ENCODE peak calls at places on chromosomes 7 and 10, in seven cellular contexts. One of them, this sample, is unnamed.

GRCh38 chr10:48343106-48343505 is 36.6 kb downstream of the MAPK8 start:
- DNase-seq in cardiac muscle cell: no peak
- DNase-seq in PC-9: no peak
- DNase-seq in HepG2: no peak
- DNase-seq in fibroblast of pulmonary artery: no peak
- DNase-seq in adrenal gland: no peak
- DNase-seq in A549: no peak
- DNase-seq in this sample: no peak

GRCh38 chr10:116254422-116255152 is 18.4 kb downstream of the GFRA1 start:
- DNase-seq in fibroblast of pulmonary artery: no peak
- DNase-seq in HepG2: no peak
- DNase-seq in adrenal gland: no peak
- DNase-seq in PC-9: no peak
- DNase-seq in A549: no peak
- DNase-seq in cardiac muscle cell: peak
- DNase-seq in this sample: no peak

GRCh38 chr7:142777318-142777717 is 6.5 kb downstream of the PRSS2 start:
- DNase-seq in fibroblast of pulmonary artery: no peak
- DNase-seq in cardiac muscle cell: no peak
- DNase-seq in A549: no peak
- DNase-seq in adrenal gland: no peak
- DNase-seq in HepG2: no peak
- DNase-seq in PC-9: no peak
- DNase-seq in this sample: no peak

GRCh38 chr10:72764151-72764550 is 72.2 kb downstream of the MCU start:
- DNase-seq in A549: no peak
- DNase-seq in fibroblast of pulmonary artery: peak
- DNase-seq in adrenal gland: no peak
- DNase-seq in PC-9: peak
- DNase-seq in cardiac muscle cell: no peak
- DNase-seq in HepG2: peak
- DNase-seq in this sample: peak

GRCh38 chr10:79142064-79142491 is 73.3 kb downstream of the ZMIZ1 start:
- DNase-seq in cardiac muscle cell: peak
- DNase-seq in PC-9: no peak
- DNase-seq in fibroblast of pulmonary artery: peak
- DNase-seq in adrenal gland: no peak
- DNase-seq in HepG2: no peak
- DNase-seq in A549: no peak
- DNase-seq in this sample: no peak

GRCh38 chr10:604716-605631 is 84.5 kb downstream of the DIP2C start:
- DNase-seq in cardiac muscle cell: no peak
- DNase-seq in fibroblast of pulmonary artery: no peak
- DNase-seq in HepG2: no peak
- DNase-seq in PC-9: no peak
- DNase-seq in A549: no peak
- DNase-seq in adrenal gland: no peak
- DNase-seq in this sample: no peak

GRCh38 chr7:36966636-36967035 is 242.3 kb upstream of the AOAH start:
- DNase-seq in A549: no peak
- DNase-seq in PC-9: no peak
- DNase-seq in HepG2: no peak
- DNase-seq in cardiac muscle cell: no peak
- DNase-seq in fibroblast of pulmonary artery: no peak
- DNase-seq in adrenal gland: no peak
- DNase-seq in this sample: no peak

GRCh38 chr7:139431459-139431858 is 52.0 kb downstream of the KLRG2 start:
- DNase-seq in A549: no peak
- DNase-seq in HepG2: no peak
- DNase-seq in fibroblast of pulmonary artery: no peak
- DNase-seq in PC-9: peak
- DNase-seq in cardiac muscle cell: no peak
- DNase-seq in adrenal gland: no peak
- DNase-seq in this sample: peak

GRCh38 chr7:129494041-129494440 is 8.3 kb upstream of the SMKR1 start:
- DNase-seq in PC-9: no peak
- DNase-seq in HepG2: no peak
- DNase-seq in adrenal gland: no peak
- DNase-seq in fibroblast of pulmonary artery: peak
- DNase-seq in A549: no peak
- DNase-seq in cardiac muscle cell: no peak
- DNase-seq in this sample: no peak

GRCh38 chr10:44858017-44858371 is 53.1 kb upstream of the TMEM72 start:
- DNase-seq in adrenal gland: no peak
- DNase-seq in HepG2: no peak
- DNase-seq in fibroblast of pulmonary artery: no peak
- DNase-seq in cardiac muscle cell: no peak
- DNase-seq in PC-9: no peak
- DNase-seq in A549: no peak
- DNase-seq in this sample: no peak
- TF ChIP-seq CTCF in adrenal gland: no peak
- TF ChIP-seq CTCF in HepG2: no peak
- TF ChIP-seq CTCF in fibroblast of pulmonary artery: no peak
- TF ChIP-seq CTCF in cardiac muscle cell: no peak
- TF ChIP-seq CTCF in PC-9: no peak
- TF ChIP-seq CTCF in A549: no peak
- TF ChIP-seq CTCF in this sample: no peak

DNA sequence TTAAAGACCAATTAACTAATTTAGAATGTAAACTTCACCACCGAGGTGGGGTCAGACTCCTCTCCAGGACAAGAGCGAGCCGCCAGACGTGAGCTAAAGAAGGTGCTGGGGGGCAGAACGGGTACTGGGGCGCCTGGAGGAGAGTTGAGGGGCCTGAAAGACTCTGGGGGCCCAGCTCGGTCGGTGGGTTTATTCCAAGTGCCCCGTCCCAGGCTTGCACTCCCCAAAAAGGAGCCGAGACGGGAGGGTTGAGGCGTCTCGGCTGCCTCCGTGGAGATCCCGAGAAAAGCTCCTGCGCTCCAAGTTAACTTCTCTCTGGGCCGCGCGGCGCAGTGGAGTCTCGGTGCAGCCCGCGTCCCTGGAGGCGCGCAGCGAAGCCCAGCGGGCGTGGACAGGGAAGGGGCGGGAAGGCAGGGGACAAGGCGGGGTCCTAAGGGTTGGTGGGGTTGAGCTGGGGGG is 553.3 kb downstream of the TFEC start:
- DNase-seq in fibroblast of pulmonary artery: peak
- DNase-seq in adrenal gland: no peak
- DNase-seq in A549: no peak
- DNase-seq in HepG2: no peak
- DNase-seq in cardiac muscle cell: peak
- DNase-seq in PC-9: no peak
- DNase-seq in this sample: no peak
- H3K4me3 ChIP-seq in fibroblast of pulmonary artery: peak
- H3K4me3 ChIP-seq in adrenal gland: no peak
- H3K4me3 ChIP-seq in A549: peak
- H3K4me3 ChIP-seq in HepG2: no peak
- H3K4me3 ChIP-seq in cardiac muscle cell: peak
- H3K4me3 ChIP-seq in PC-9: no peak
- H3K4me3 ChIP-seq in this sample: peak

DNA sequence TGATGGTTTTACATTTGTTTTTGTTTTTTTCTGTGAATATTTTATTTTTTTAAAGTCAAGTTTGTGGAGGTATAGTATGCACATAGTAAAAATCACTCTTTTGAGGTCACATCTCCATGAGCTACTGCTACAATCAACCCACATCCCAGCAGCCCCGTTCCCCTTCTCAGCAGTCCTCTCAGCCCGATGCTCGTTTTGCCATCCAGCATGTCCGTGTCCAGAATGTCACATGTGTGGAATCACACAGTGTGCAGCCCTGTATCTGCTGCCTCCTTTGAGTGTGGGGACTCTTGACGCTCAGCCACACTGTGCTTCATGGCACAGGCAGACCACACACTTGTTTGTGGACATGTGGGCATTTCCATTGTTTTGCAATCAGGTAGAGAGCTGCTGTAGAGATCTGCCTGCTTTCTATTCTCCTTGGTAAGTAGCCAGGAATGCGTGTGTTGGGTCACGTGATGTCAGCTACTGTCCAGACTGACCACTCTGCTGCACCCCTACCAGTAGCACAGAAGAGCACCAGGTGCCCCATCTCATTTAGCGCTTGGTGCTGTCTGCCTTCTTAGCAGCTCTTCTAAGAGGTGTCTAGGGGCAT is 71.6 kb upstream of the CAMK2B start:
- DNase-seq in fibroblast of pulmonary artery: peak
- DNase-seq in cardiac muscle cell: no peak
- DNase-seq in adrenal gland: no peak
- DNase-seq in A549: no peak
- DNase-seq in PC-9: no peak
- DNase-seq in HepG2: no peak
- DNase-seq in this sample: no peak
- TF ChIP-seq CTCF in fibroblast of pulmonary artery: no peak
- TF ChIP-seq CTCF in cardiac muscle cell: no peak
- TF ChIP-seq CTCF in adrenal gland: no peak
- TF ChIP-seq CTCF in A549: no peak
- TF ChIP-seq CTCF in PC-9: no peak
- TF ChIP-seq CTCF in HepG2: no peak
- TF ChIP-seq CTCF in this sample: no peak

GRCh38 chr7:90487808-90488207 is 18.4 kb downstream of the PTTG1IP2 start:
- DNase-seq in adrenal gland: no peak
- DNase-seq in cardiac muscle cell: no peak
- DNase-seq in PC-9: no peak
- DNase-seq in fibroblast of pulmonary artery: no peak
- DNase-seq in HepG2: no peak
- DNase-seq in A549: no peak
- DNase-seq in this sample: no peak
- H3K4me3 ChIP-seq in adrenal gland: no peak
- H3K4me3 ChIP-seq in cardiac muscle cell: no peak
- H3K4me3 ChIP-seq in PC-9: no peak
- H3K4me3 ChIP-seq in fibroblast of pulmonary artery: no peak
- H3K4me3 ChIP-seq in HepG2: no peak
- H3K4me3 ChIP-seq in A549: no peak
- H3K4me3 ChIP-seq in this sample: no peak

GRCh38 chr10:33132626-33133025 is 174.6 kb upstream of the ITGB1 start:
- DNase-seq in HepG2: no peak
- DNase-seq in PC-9: no peak
- DNase-seq in fibroblast of pulmonary artery: no peak
- DNase-seq in cardiac muscle cell: no peak
- DNase-seq in A549: peak
- DNase-seq in adrenal gland: no peak
- DNase-seq in this sample: no peak
- TF ChIP-seq CTCF in HepG2: peak
- TF ChIP-seq CTCF in PC-9: no peak
- TF ChIP-seq CTCF in fibroblast of pulmonary artery: no peak
- TF ChIP-seq CTCF in cardiac muscle cell: no peak
- TF ChIP-seq CTCF in A549: peak
- TF ChIP-seq CTCF in adrenal gland: no peak
- TF ChIP-seq CTCF in this sample: peak

DNA sequence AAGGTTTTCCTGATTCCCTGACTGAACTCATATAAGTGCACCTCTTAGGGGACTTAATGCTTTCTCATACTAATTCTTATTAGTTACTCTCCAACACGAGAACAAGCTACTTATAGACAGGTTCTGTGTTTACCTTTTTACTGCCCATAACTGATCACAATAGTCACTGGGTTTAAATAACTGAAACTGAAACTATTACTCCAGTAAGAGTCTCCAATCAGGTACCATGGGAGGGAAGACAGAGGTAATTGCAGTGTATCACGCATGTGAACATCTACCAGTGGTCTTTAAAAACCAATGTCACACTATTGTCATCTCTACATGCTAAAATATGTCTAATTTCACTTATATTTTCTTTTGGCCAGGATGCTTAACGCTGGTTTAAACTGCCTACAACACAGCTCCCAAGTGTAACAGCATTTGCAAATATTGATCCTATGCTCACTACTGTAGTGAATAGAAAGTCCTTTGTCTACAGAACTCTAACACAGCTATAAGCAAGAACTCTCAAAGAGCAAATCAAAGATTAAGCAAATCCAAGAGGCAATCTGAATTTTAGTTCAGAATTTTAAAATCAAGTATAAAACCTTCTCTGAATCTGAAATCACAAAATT is 3.6 kb downstream of the GDI2 start:
- DNase-seq in A549: no peak
- DNase-seq in cardiac muscle cell: no peak
- DNase-seq in fibroblast of pulmonary artery: no peak
- DNase-seq in adrenal gland: no peak
- DNase-seq in HepG2: peak
- DNase-seq in PC-9: no peak
- DNase-seq in this sample: no peak
- H3K4me3 ChIP-seq in A549: no peak
- H3K4me3 ChIP-seq in cardiac muscle cell: no peak
- H3K4me3 ChIP-seq in fibroblast of pulmonary artery: peak
- H3K4me3 ChIP-seq in adrenal gland: no peak
- H3K4me3 ChIP-seq in HepG2: peak
- H3K4me3 ChIP-seq in PC-9: no peak
- H3K4me3 ChIP-seq in this sample: peak